ENCODE peak calls at places on chromosomes 11 and 22, in seven cellular contexts. N is WERI-Rb-1, Q is NCI-H1694 treated with DMSO at 0.1 percent for 48 hours, O is astrocyte of the spinal cord, I is cardiac fibroblast, U is germinal center, A is T follicular helper cell. V is an unnamed sample.

GRCh38 chr11:96037267-96037990 is 113.5 kb upstream of the MTMR2 start:
- DNase-seq in N (no peak), Q (peak), O (peak), I (no peak), U (no peak), A (no peak), V (no peak)

GRCh38 chr11:20647976-20648565 is 21.3 kb upstream of the NELL1 start:
- DNase-seq in N (peak), Q (peak), O (peak), I (peak), U (peak), A (no peak), V (no peak)

GRCh38 chr11:28107331-28107725 is 628 bp downstream of the KIF18A start:
- DNase-seq in N (peak), Q (no peak), O (no peak), I (no peak), U (no peak), A (peak), V (peak)

GRCh38 chr11:101442171-101442570 is 141.6 kb downstream of the TRPC6 start:
- DNase-seq in N (no peak), Q (no peak), O (peak), I (peak), U (no peak), A (no peak), V (no peak)

GRCh38 chr11:65204646-65205601 is 23.2 kb downstream of the CAPN1 start:
- DNase-seq in N (peak), Q (no peak), O (peak), I (peak), U (peak), A (peak), V (no peak)

GRCh38 chr22:23204125-23204488 is 23.8 kb downstream of the BCR start:
- DNase-seq in N (no peak), Q (no peak), O (no peak), I (no peak), U (no peak), A (no peak), V (no peak)

GRCh38 chr11:70503878-70504240 is 105.5 kb downstream of the CTTN start:
- DNase-seq in N (peak), Q (peak), O (no peak), I (no peak), U (no peak), A (no peak), V (no peak)

GRCh38 chr22:24553597-24554315 is 1.2 kb downstream of the GUCD1 start:
- DNase-seq in N (no peak), Q (no peak), O (peak), I (no peak), U (no peak), A (no peak), V (no peak)

GRCh38 chr22:49971232-49972162 is 10.9 kb downstream of the PIM3 start:
- DNase-seq in N (no peak), Q (no peak), O (no peak), I (peak), U (no peak), A (no peak), V (peak)

GRCh38 chr11:73320786-73321325 is 12.8 kb downstream of the ARHGEF17 start:
- DNase-seq in N (no peak), Q (no peak), O (peak), I (peak), U (no peak), A (no peak), V (no peak)

GRCh38 chr22:28894320-28894719 is 10.9 kb downstream of the ZNRF3 start:
- DNase-seq in N (peak), Q (peak), O (no peak), I (no peak), U (no peak), A (no peak), V (no peak)

GRCh38 chr11:130634981-130635473 is 186.6 kb downstream of the ADAMTS15 start:
- DNase-seq in N (no peak), Q (no peak), O (peak), I (peak), U (no peak), A (no peak), V (peak)

GRCh38 chr22:37569921-37570660 is 9.8 kb downstream of the LGALS2 start:
- DNase-seq in N (no peak), Q (no peak), O (no peak), I (no peak), U (no peak), A (no peak), V (no peak)

GRCh38 chr11:57476223-57476882 is 16.0 kb downstream of the RTN4RL2 start:
- DNase-seq in N (no peak), Q (no peak), O (no peak), I (no peak), U (no peak), A (no peak), V (no peak)

GRCh38 chr11:15117751-15118150 is 3.0 kb downstream of the INSC start:
- DNase-seq in N (no peak), Q (no peak), O (no peak), I (no peak), U (no peak), A (no peak), V (no peak)

GRCh38 chr11:125978171-125978570 is 32.3 kb downstream of the VSIG10L2 start:
- DNase-seq in N (no peak), Q (no peak), O (no peak), I (no peak), U (no peak), A (no peak), V (no peak)